ENCODE peak calls at places on chromosomes 13 and 19, in seven cellular contexts. J, T, W, X, L, F and Z are unnamed samples.

GRCh38 chr13:28728642-28729041 is 9.9 kb upstream of the SLC46A3 start:
- DNase-seq in J (no peak), T (no peak), W (no peak), X (no peak), L (no peak), F (no peak), Z (no peak)

GRCh38 chr19:6709549-6709948 is 10.9 kb downstream of the C3 start:
- DNase-seq in J (no peak), T (no peak), W (no peak), X (no peak), L (no peak), F (no peak), Z (no peak)

GRCh38 chr13:98447881-98448641 is 128.8 kb downstream of the STK24 start:
- DNase-seq in J (peak; percentile 85), T (peak; percentile 30), W (peak; percentile 77), X (no peak), L (peak; percentile 76), F (no peak), Z (peak; percentile 54)

GRCh38 chr13:72246396-72246795 is 379.4 kb upstream of the DACH1 start:
- DNase-seq in J (no peak), T (no peak), W (no peak), X (no peak), L (no peak), F (no peak), Z (no peak)

GRCh38 chr13:36750046-36750445 is 69.0 kb upstream of the RFXAP start:
- DNase-seq in J (no peak), T (no peak), W (no peak), X (no peak), L (no peak), F (peak; percentile 74), Z (no peak)

GRCh38 chr19:18715416-18715815 is 31.9 kb downstream of the CRTC1 start:
- DNase-seq in J (no peak), T (no peak), W (no peak), X (no peak), L (no peak), F (no peak), Z (no peak)

GRCh38 chr13:110425444-110425780 is 118.3 kb downstream of the COL4A2 start:
- DNase-seq in J (no peak), T (no peak), W (no peak), X (peak; percentile 96), L (no peak), F (no peak), Z (peak; percentile 97)

GRCh38 chr13:68676513-68677115 is 1431.0 kb upstream of the ATXN8OS start:
- DNase-seq in J (no peak), T (no peak), W (no peak), X (no peak), L (no peak), F (no peak), Z (no peak)

GRCh38 chr13:33349996-33350826 is 64.7 kb upstream of the STARD13 start:
- DNase-seq in J (peak; percentile 60), T (peak; percentile 8), W (peak; percentile 26), X (peak; percentile 39), L (peak; percentile 32), F (no peak), Z (peak; percentile 66)

GRCh38 chr13:20193924-20194631 is 1.3 kb upstream of the GJB2 start:
- DNase-seq in J (no peak), T (no peak), W (no peak), X (no peak), L (no peak), F (no peak), Z (no peak)

GRCh38 chr13:49124693-49125304 is 95.3 kb upstream of the MLNR start:
- DNase-seq in J (no peak), T (no peak), W (no peak), X (no peak), L (no peak), F (no peak), Z (no peak)

GRCh38 chr13:76418404-76418803 is 467.8 kb downstream of the KCTD12 start:
- DNase-seq in J (no peak), T (no peak), W (no peak), X (no peak), L (no peak), F (no peak), Z (no peak)

GRCh38 chr19:48508729-48509310 is 2.8 kb downstream of the LMTK3 start:
- DNase-seq in J (no peak), T (no peak), W (no peak), X (no peak), L (no peak), F (no peak), Z (no peak)

GRCh38 chr13:41696163-41697003 is 239.0 kb downstream of the RGCC start:
- DNase-seq in J (no peak), T (no peak), W (peak; percentile 97), X (peak; percentile 92), L (no peak), F (peak; percentile 74), Z (peak; percentile 86)

GRCh38 chr13:41691276-41691675 is 233.9 kb downstream of the RGCC start:
- DNase-seq in J (no peak), T (no peak), W (no peak), X (no peak), L (no peak), F (no peak), Z (no peak)

GRCh38 chr13:41693434-41693833 is 236.1 kb downstream of the RGCC start:
- DNase-seq in J (no peak), T (no peak), W (no peak), X (no peak), L (no peak), F (no peak), Z (no peak)

GRCh38 chr13:41697578-41697977 is 240.2 kb downstream of the RGCC start:
- DNase-seq in J (peak; percentile 48), T (no peak), W (peak; percentile 30), X (no peak), L (peak; percentile 38), F (no peak), Z (no peak)

GRCh38 chr13:41694902-41695301 is 237.6 kb downstream of the RGCC start:
- DNase-seq in J (no peak), T (no peak), W (no peak), X (peak; percentile 95), L (no peak), F (no peak), Z (peak; percentile 96)
- H4K8ac ChIP-seq in J (no peak overlapping the region), T (no peak overlapping the region), W (no peak overlapping the region), X (no peak overlapping the region), L (no peak overlapping the region), F (no peak overlapping the region), Z (no peak overlapping the region)

GRCh38 chr19:13700621-13701020 is 63.7 kb upstream of the MRI1 start:
- DNase-seq in J (no peak), T (no peak), W (no peak), X (no peak), L (no peak), F (no peak), Z (no peak)
- H3K4me1 ChIP-seq in J (no peaks in the 10 kb centered on the region), T (no peaks in the 10 kb centered on the region), W (no peaks in the 10 kb centered on the region), X (no peaks in the 10 kb centered on the region), L (no peaks in the 10 kb centered on the region), F (no peaks in the 10 kb centered on the region), Z (peaks cover 4% of the 10 kb centered on the region)

GRCh38 chr19:29844891-29845575 is 33.2 kb downstream of the CCNE1 start:
- DNase-seq in J (peak; percentile 95), T (peak; percentile 94), W (peak; percentile 96), X (peak; percentile 88), L (peak; percentile 96), F (peak; percentile 99), Z (peak; percentile 91)
- H4K8ac ChIP-seq in J (no peak overlapping the region), T (no peak overlapping the region), W (no peak overlapping the region), X (peak overlapping the region; percentile 50), L (no peak overlapping the region), F (peak overlapping the region; percentile 59), Z (peak overlapping the region; percentile 67)

DNA sequence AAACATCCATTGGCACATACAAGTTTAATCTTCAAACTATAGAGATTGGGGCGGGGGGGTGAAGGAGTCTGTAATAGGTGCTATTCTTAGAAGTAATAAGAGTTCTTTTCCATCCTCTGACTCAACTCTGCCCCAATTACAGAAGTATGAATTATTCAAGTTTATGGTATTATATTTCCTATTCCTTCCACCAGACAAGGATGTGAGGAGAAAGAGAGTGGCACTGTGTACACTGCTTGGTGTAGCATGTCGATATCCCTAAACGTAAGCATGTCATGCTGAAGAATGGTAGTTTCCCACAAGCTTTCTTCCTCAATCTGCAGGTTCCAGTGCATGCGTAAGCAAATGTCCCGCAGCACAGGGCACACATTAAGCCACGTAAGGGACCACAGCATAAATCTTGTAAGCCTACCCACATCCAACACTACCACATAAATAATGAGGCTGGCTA is 14.1 kb downstream of the BRD4 start:
- DNase-seq in J (no peak), T (no peak), W (no peak), X (peak; percentile 42), L (no peak), F (peak; percentile 50), Z (no peak)
- H3K4me1 ChIP-seq in J (peaks cover 3% of the 10 kb centered on the region), T (peaks cover 16% of the 10 kb centered on the region), W (peaks cover 21% of the 10 kb centered on the region), X (peaks cover 51% of the 10 kb centered on the region), L (peaks cover 4% of the 10 kb centered on the region), F (peaks cover 28% of the 10 kb centered on the region), Z (peaks cover 43% of the 10 kb centered on the region)

DNA sequence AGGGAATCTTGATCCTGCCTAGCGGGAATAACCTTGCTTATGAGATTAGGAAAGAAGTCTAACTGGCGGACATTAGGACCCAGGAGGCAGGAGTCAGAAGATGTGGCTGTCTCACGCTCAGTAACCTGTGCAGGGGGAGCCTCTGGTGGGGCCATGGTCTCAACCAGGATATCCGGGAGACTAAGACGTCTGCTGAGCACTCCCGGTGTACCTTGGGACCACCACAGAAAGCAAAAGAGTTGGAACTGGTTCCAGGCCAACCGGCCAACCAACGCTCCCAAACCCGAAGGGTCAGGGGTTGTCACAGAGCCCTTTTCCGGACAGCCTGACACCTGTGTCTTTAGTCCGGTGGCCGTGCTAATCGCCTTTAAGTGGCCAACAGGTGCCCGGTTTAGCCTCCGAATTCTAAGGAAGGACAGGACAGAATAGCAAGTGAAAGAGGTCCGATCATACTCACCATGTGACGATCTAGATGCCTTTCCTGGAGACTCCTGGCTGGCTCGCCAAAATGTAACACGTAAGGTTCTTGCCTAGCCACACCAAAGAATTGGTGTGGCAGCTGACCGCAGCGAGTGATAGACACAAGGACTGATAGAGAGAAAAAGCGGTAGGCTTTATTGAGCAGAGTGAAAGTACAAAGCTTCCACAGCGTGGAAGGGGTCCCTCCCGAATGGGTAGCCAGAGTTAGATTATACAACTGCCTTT is 103.9 kb upstream of the DIAPH3 start:
- DNase-seq in J (peak; percentile 55), T (no peak), W (peak; percentile 78), X (no peak), L (peak; percentile 80), F (no peak), Z (peak; percentile 3)
- H4K8ac ChIP-seq in J (peak overlapping the region; percentile 53), T (no peak overlapping the region), W (no peak overlapping the region), X (no peak overlapping the region), L (no peak overlapping the region), F (no peak overlapping the region), Z (no peak overlapping the region)

DNA sequence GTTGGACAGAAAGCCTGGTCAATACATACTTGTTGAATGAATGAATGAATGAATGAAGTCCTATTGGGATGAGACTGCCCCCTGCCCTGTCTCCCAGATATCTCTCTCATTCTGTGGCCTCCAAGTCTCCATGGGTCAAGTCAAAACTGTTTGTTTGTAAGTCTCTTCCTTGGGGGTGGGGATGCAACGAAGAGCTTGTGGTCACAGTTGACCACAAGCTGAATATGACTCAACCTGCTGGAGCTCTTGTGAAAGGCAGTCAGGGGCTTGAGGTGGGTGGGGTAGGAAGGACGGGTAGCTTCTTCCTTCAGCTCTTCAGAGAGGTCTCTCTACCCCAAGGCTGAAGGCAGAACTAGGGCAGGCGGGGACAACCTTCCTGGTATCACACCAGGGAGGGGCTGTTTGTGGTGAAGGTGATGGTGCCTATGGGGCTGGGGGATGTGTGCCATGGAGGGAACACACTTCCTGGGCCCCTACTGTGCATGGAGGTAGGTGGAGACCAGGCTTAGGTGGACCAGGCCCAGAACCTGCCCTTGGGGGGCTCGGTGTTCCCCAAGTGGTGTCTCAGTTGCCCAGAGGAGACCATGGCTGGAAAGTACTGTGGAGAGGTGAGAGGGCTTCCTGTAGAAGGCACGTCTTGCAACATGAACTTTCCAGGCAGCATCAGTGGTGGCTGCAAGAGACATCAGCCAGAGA is 8.0 kb downstream of the MYO1F start:
- DNase-seq in J (no peak), T (no peak), W (no peak), X (peak; percentile 96), L (no peak), F (no peak), Z (peak; percentile 98)
- H3K4me1 ChIP-seq in J (no peaks in the 10 kb centered on the region), T (no peaks in the 10 kb centered on the region), W (no peaks in the 10 kb centered on the region), X (peaks cover 12% of the 10 kb centered on the region), L (no peaks in the 10 kb centered on the region), F (peaks cover 4% of the 10 kb centered on the region), Z (peaks cover 14% of the 10 kb centered on the region)